ENCODE peak calls at places on chromosomes 13 and 19, in five cellular contexts. One of them, this sample, is unnamed.

GRCh38 chr19:3499738-3500428 is 591 bp downstream of the DOHH start:
- DNase-seq in astrocyte: no peak
- DNase-seq in BJ: no peak
- DNase-seq in Panc1: no peak
- DNase-seq in upper lobe of right lung: no peak
- DNase-seq in this sample: no peak

GRCh38 chr13:33277946-33278345 is 7.6 kb downstream of the STARD13 start:
- DNase-seq in astrocyte: no peak
- DNase-seq in BJ: no peak
- DNase-seq in Panc1: no peak
- DNase-seq in upper lobe of right lung: no peak
- DNase-seq in this sample: no peak

GRCh38 chr19:19142347-19142746 is 4.1 kb upstream of the TMEM161A start:
- DNase-seq in astrocyte: no peak
- DNase-seq in BJ: no peak
- DNase-seq in Panc1: no peak
- DNase-seq in upper lobe of right lung: no peak
- DNase-seq in this sample: no peak

GRCh38 chr13:98480915-98481510 is 95.9 kb downstream of the STK24 start:
- DNase-seq in astrocyte: no peak
- DNase-seq in Panc1: no peak
- DNase-seq in BJ: no peak
- DNase-seq in upper lobe of right lung: no peak
- DNase-seq in this sample: peak

GRCh38 chr13:45737571-45738002 is 35.5 kb downstream of the CBY2 start:
- DNase-seq in BJ: no peak
- DNase-seq in upper lobe of right lung: no peak
- DNase-seq in Panc1: no peak
- DNase-seq in astrocyte: no peak
- DNase-seq in this sample: no peak

GRCh38 chr13:34201050-34201913 is 383.3 kb downstream of the RFC3 start:
- DNase-seq in astrocyte: peak
- DNase-seq in upper lobe of right lung: no peak
- DNase-seq in BJ: peak
- DNase-seq in Panc1: no peak
- DNase-seq in this sample: peak

GRCh38 chr13:112770504-112770903 is 80.7 kb downstream of the ATP11A start:
- DNase-seq in astrocyte: no peak
- DNase-seq in upper lobe of right lung: no peak
- DNase-seq in Panc1: no peak
- DNase-seq in BJ: no peak
- DNase-seq in this sample: no peak

GRCh38 chr19:51359294-51359693 is 6.9 kb downstream of the ETFB start:
- DNase-seq in upper lobe of right lung: no peak
- DNase-seq in Panc1: no peak
- DNase-seq in BJ: peak
- DNase-seq in astrocyte: peak
- DNase-seq in this sample: peak

GRCh38 chr13:34458756-34459462 is 483.2 kb upstream of the NBEA start:
- DNase-seq in astrocyte: no peak
- DNase-seq in BJ: no peak
- DNase-seq in upper lobe of right lung: no peak
- DNase-seq in Panc1: no peak
- DNase-seq in this sample: no peak

GRCh38 chr19:30376272-30376671 is 4.1 kb downstream of the ZNF536 start:
- DNase-seq in astrocyte: no peak
- DNase-seq in BJ: no peak
- DNase-seq in upper lobe of right lung: no peak
- DNase-seq in Panc1: no peak
- DNase-seq in this sample: no peak

GRCh38 chr13:49374585-49375290 is 69.1 kb downstream of the CAB39L start:
- DNase-seq in Panc1: peak
- DNase-seq in upper lobe of right lung: no peak
- DNase-seq in astrocyte: peak
- DNase-seq in BJ: peak
- DNase-seq in this sample: peak

GRCh38 chr19:38032951-38033350 is 125.9 kb downstream of the SIPA1L3 start:
- DNase-seq in BJ: no peak
- DNase-seq in Panc1: no peak
- DNase-seq in astrocyte: no peak
- DNase-seq in upper lobe of right lung: no peak
- DNase-seq in this sample: no peak

GRCh38 chr13:60623131-60623530 is 226.1 kb downstream of the TDRD3 start:
- DNase-seq in Panc1: no peak
- DNase-seq in astrocyte: no peak
- DNase-seq in upper lobe of right lung: no peak
- DNase-seq in BJ: no peak
- DNase-seq in this sample: no peak

GRCh38 chr19:3302755-3303154 is 63.6 kb upstream of the NFIC start:
- DNase-seq in upper lobe of right lung: no peak
- DNase-seq in BJ: no peak
- DNase-seq in Panc1: no peak
- DNase-seq in astrocyte: no peak
- DNase-seq in this sample: no peak

GRCh38 chr13:20142019-20142926 is 18.6 kb downstream of the GJA3 start:
- DNase-seq in BJ: no peak
- DNase-seq in Panc1: no peak
- DNase-seq in upper lobe of right lung: no peak
- DNase-seq in astrocyte: no peak
- DNase-seq in this sample: no peak

GRCh38 chr13:112892759-112893569 is 76.0 kb upstream of the MCF2L start:
- DNase-seq in astrocyte: no peak
- DNase-seq in upper lobe of right lung: no peak
- DNase-seq in Panc1: no peak
- DNase-seq in BJ: no peak
- DNase-seq in this sample: no peak

GRCh38 chr13:43269037-43269476 is 245.7 kb downstream of the DNAJC15 start:
- DNase-seq in upper lobe of right lung: no peak
- DNase-seq in astrocyte: peak
- DNase-seq in Panc1: peak
- DNase-seq in BJ: peak
- DNase-seq in this sample: peak

GRCh38 chr13:48398450-48399095 is 14.3 kb downstream of the LPAR6 start:
- DNase-seq in Panc1: no peak
- DNase-seq in astrocyte: no peak
- DNase-seq in upper lobe of right lung: no peak
- DNase-seq in BJ: no peak
- DNase-seq in this sample: peak

GRCh38 chr19:14097532-14098151 is 7.1 kb upstream of the SAMD1 start:
- DNase-seq in upper lobe of right lung: no peak
- DNase-seq in Panc1: no peak
- DNase-seq in BJ: no peak
- DNase-seq in astrocyte: no peak
- DNase-seq in this sample: no peak

GRCh38 chr19:10712041-10712440 is 5.8 kb upstream of the DNM2 start:
- DNase-seq in Panc1: no peak
- DNase-seq in upper lobe of right lung: no peak
- DNase-seq in astrocyte: no peak
- DNase-seq in BJ: no peak
- DNase-seq in this sample: no peak
- TF ChIP-seq CTCF in Panc1: no peak
- TF ChIP-seq CTCF in upper lobe of right lung: no peak
- TF ChIP-seq CTCF in astrocyte: no peak
- TF ChIP-seq CTCF in BJ: no peak
- TF ChIP-seq CTCF in this sample: no peak

GRCh38 chr19:17564783-17565182 is 9.3 kb downstream of the COLGALT1 start:
- DNase-seq in Panc1: no peak
- DNase-seq in BJ: no peak
- DNase-seq in upper lobe of right lung: no peak
- DNase-seq in astrocyte: no peak
- DNase-seq in this sample: no peak
- TF ChIP-seq CTCF in Panc1: no peak
- TF ChIP-seq CTCF in BJ: no peak
- TF ChIP-seq CTCF in upper lobe of right lung: no peak
- TF ChIP-seq CTCF in astrocyte: no peak
- TF ChIP-seq CTCF in this sample: no peak

DNA sequence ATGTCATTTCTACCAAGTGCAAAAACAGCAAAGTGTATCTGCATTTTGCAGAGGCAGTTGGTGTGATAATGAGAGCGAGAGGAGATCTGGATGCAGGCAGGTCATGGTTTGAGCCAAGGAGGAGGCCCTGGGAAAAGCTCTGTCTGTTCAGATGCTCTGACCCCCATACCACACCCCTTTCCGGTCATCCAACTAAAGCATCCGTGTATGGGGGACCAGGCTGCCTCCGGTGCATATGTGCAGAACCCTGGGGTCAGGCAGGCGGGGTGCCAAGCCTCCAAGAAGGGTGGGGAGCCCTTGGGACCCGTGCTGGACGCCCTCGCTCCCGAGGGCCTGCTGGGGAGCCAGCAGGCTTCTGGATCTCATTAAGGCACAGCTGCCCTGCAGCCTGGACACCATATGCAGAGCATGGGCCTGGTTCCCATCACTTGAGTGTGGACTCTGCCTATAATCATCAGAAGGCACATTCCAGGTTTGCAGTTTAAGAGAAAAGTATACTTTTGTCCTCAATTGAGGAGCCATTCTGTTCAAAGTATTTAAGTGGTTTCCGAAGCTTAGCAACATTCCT is 56.1 kb downstream of the ALOX5AP start:
- DNase-seq in upper lobe of right lung: no peak
- DNase-seq in astrocyte: peak
- DNase-seq in Panc1: no peak
- DNase-seq in BJ: no peak
- DNase-seq in this sample: no peak
- TF ChIP-seq CTCF in upper lobe of right lung: no peak
- TF ChIP-seq CTCF in astrocyte: no peak
- TF ChIP-seq CTCF in Panc1: no peak
- TF ChIP-seq CTCF in BJ: no peak
- TF ChIP-seq CTCF in this sample: no peak

DNA sequence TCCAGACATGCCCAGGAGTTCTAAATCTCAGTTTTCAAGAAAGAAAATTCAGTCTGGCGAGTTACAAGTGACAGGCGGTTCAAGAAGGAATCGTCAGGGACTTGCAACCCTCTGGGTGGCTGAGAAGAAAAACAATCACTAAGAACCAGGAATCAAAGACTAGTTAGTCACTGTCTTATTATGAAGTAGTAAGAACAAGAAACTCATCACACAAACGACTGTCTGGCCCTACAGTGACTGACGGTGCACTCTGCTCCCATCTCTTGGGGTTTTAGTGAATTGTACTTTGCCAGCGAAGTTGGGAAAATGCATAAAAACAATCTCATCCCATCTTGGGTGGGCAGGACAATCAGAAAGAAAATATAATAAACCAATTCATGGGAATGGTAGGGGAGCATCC is 63.7 kb upstream of the SACS start:
- DNase-seq in astrocyte: no peak
- DNase-seq in upper lobe of right lung: no peak
- DNase-seq in Panc1: no peak
- DNase-seq in BJ: no peak
- DNase-seq in this sample: no peak
- TF ChIP-seq CTCF in astrocyte: no peak
- TF ChIP-seq CTCF in upper lobe of right lung: no peak
- TF ChIP-seq CTCF in Panc1: no peak
- TF ChIP-seq CTCF in BJ: no peak
- TF ChIP-seq CTCF in this sample: no peak

DNA sequence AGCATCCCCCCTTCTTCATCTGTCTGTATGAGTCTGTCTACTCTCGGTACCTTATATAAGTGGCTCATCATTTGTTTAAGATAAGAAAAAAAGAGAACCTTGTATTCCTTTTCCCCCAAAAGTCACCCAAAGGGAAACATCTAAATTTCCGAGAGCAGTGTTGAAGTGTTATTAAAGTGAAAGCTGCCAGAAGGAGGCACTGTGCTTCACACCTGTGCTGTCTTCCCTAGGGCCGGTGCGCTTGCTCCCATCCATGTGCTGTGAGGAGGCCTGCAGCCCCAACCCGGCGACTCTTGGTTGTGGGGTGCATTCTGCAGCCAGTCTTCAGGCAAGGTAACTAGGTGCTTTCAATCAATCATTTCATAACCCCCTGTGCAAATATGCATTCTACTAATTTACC is 97.5 kb downstream of the TNFRSF19 start:
- DNase-seq in Panc1: no peak
- DNase-seq in astrocyte: no peak
- DNase-seq in BJ: no peak
- DNase-seq in upper lobe of right lung: no peak
- DNase-seq in this sample: no peak
- TF ChIP-seq CTCF in Panc1: peak
- TF ChIP-seq CTCF in astrocyte: no peak
- TF ChIP-seq CTCF in BJ: no peak
- TF ChIP-seq CTCF in upper lobe of right lung: no peak
- TF ChIP-seq CTCF in this sample: peak

GRCh38 chr19:39671739-39672363 is 16.1 kb downstream of the LGALS16 start:
- DNase-seq in BJ: no peak
- DNase-seq in astrocyte: peak
- DNase-seq in Panc1: peak
- DNase-seq in upper lobe of right lung: no peak
- DNase-seq in this sample: peak
- TF ChIP-seq CTCF in BJ: peak
- TF ChIP-seq CTCF in astrocyte: peak
- TF ChIP-seq CTCF in Panc1: no peak
- TF ChIP-seq CTCF in upper lobe of right lung: peak
- TF ChIP-seq CTCF in this sample: peak

GRCh38 chr19:39412867-39413268 is 399 bp downstream of the PLEKHG2 start:
- DNase-seq in astrocyte: no peak
- DNase-seq in upper lobe of right lung: no peak
- DNase-seq in BJ: no peak
- DNase-seq in Panc1: no peak
- DNase-seq in this sample: no peak
- TF ChIP-seq CTCF in astrocyte: no peak
- TF ChIP-seq CTCF in upper lobe of right lung: no peak
- TF ChIP-seq CTCF in BJ: no peak
- TF ChIP-seq CTCF in Panc1: no peak
- TF ChIP-seq CTCF in this sample: peak

DNA sequence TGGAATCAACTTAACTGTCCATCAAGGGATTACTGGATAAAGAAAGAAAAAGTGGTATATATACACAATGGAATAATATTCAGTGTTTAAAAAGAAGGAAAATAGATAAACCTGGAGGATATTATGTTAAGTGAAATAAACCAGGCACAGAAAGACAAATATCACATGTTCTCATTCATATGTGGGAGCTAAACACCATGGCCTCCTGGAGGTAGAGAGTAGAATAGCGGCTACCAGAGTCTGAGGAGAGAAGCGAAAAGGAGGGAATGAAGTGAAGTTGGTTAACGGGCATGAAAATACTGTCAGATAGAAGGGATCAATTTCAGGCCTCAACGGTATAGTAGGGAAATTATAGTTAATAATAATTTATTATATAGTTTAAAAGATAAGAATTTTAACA is 147.5 kb upstream of the OBI1 start:
- DNase-seq in astrocyte: no peak
- DNase-seq in Panc1: no peak
- DNase-seq in BJ: no peak
- DNase-seq in upper lobe of right lung: no peak
- DNase-seq in this sample: peak
- TF ChIP-seq CTCF in astrocyte: no peak
- TF ChIP-seq CTCF in Panc1: no peak
- TF ChIP-seq CTCF in BJ: peak
- TF ChIP-seq CTCF in upper lobe of right lung: peak
- TF ChIP-seq CTCF in this sample: peak

This sample was measured in HFFc6.